ENCODE peak calls at places on chromosomes 2 and 18, in four cellular contexts. One of them, this sample, is unnamed.

GRCh38 chr2:192559541-192560126 is 364.9 kb upstream of the TMEFF2 start:
- DNase-seq in naive thymus-derived CD4-positive, alpha-beta T cell: no peak
- DNase-seq in transverse colon: no peak
- DNase-seq in mesenchymal stem cell: no peak
- DNase-seq in this sample: peak; percentile 7

GRCh38 chr2:233288663-233289062 is 19.0 kb upstream of the SAG start:
- DNase-seq in naive thymus-derived CD4-positive, alpha-beta T cell: no peak
- DNase-seq in transverse colon: no peak
- DNase-seq in mesenchymal stem cell: peak; percentile 24
- DNase-seq in this sample: no peak

GRCh38 chr18:47558110-47558750 is 306.8 kb upstream of the SKOR2 start:
- DNase-seq in naive thymus-derived CD4-positive, alpha-beta T cell: no peak
- DNase-seq in transverse colon: no peak
- DNase-seq in mesenchymal stem cell: no peak
- DNase-seq in this sample: no peak

GRCh38 chr2:174326880-174327558 is 7.7 kb upstream of the SP9 start:
- DNase-seq in naive thymus-derived CD4-positive, alpha-beta T cell: no peak
- DNase-seq in transverse colon: no peak
- DNase-seq in mesenchymal stem cell: peak; percentile 4
- DNase-seq in this sample: no peak

GRCh38 chr18:67417864-67418523 is 98.5 kb downstream of the DSEL start:
- DNase-seq in naive thymus-derived CD4-positive, alpha-beta T cell: peak; percentile 48
- DNase-seq in transverse colon: no peak
- DNase-seq in mesenchymal stem cell: peak; percentile 82
- DNase-seq in this sample: peak; percentile 44

GRCh38 chr2:26559556-26559955 is 81.6 kb downstream of the CIB4 start:
- DNase-seq in naive thymus-derived CD4-positive, alpha-beta T cell: no peak
- DNase-seq in transverse colon: no peak
- DNase-seq in mesenchymal stem cell: no peak
- DNase-seq in this sample: no peak

GRCh38 chr18:54222922-54223567 is 1.4 kb downstream of the MBD2 start:
- DNase-seq in naive thymus-derived CD4-positive, alpha-beta T cell: peak; percentile 67
- DNase-seq in transverse colon: no peak
- DNase-seq in mesenchymal stem cell: no peak
- DNase-seq in this sample: no peak

GRCh38 chr2:120869659-120870466 is 134.2 kb downstream of the GLI2 start:
- DNase-seq in naive thymus-derived CD4-positive, alpha-beta T cell: no peak
- DNase-seq in transverse colon: no peak
- DNase-seq in mesenchymal stem cell: no peak
- DNase-seq in this sample: no peak

GRCh38 chr2:169512525-169512924 is 3.0 kb downstream of the KLHL41 start:
- DNase-seq in naive thymus-derived CD4-positive, alpha-beta T cell: no peak
- DNase-seq in transverse colon: no peak
- DNase-seq in mesenchymal stem cell: peak; percentile 16
- DNase-seq in this sample: no peak
- H3K4me3 ChIP-seq in naive thymus-derived CD4-positive, alpha-beta T cell: no peak overlapping the region
- H3K4me3 ChIP-seq in transverse colon: no peak overlapping the region
- H3K4me3 ChIP-seq in mesenchymal stem cell: no peak overlapping the region
- H3K4me3 ChIP-seq in this sample: no peak overlapping the region

DNA sequence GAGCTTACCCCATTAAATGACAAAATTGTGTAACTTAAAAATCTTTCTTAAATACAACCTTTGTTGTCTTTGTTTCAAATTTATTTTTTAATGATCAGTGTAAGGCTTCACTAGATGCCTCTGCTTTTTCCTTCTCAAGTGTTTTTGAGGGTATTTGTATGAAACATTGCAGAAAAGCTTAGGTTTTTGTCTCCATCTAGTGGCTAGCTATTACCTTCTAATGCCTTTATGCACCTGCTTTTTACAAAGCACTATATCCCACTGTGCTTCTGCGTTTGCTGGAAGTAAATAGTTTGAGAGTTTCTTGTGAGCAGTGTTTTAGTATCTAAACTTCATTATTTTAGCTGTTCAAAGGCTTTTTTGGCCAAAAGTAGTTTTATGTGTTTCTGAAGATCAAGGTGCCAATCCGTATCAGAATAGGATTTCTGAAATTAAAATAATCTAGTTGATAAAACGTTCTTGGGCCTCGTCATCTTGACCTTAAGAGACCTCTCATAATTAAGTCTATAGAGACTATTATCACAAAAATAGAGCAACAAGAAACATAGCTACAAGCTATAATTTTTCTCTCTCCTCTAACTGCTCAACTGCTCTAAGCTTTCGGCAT is 47.0 kb downstream of the IWS1 start:
- DNase-seq in naive thymus-derived CD4-positive, alpha-beta T cell: peak; percentile 43
- DNase-seq in transverse colon: no peak
- DNase-seq in mesenchymal stem cell: peak; percentile 71
- DNase-seq in this sample: no peak
- H3K36me3 ChIP-seq in naive thymus-derived CD4-positive, alpha-beta T cell: peaks cover 7% of the 10 kb centered on the region
- H3K36me3 ChIP-seq in transverse colon: peaks cover 17% of the 10 kb centered on the region
- H3K36me3 ChIP-seq in mesenchymal stem cell: peaks cover 15% of the 10 kb centered on the region
- H3K36me3 ChIP-seq in this sample: peaks cover 42% of the 10 kb centered on the region

DNA sequence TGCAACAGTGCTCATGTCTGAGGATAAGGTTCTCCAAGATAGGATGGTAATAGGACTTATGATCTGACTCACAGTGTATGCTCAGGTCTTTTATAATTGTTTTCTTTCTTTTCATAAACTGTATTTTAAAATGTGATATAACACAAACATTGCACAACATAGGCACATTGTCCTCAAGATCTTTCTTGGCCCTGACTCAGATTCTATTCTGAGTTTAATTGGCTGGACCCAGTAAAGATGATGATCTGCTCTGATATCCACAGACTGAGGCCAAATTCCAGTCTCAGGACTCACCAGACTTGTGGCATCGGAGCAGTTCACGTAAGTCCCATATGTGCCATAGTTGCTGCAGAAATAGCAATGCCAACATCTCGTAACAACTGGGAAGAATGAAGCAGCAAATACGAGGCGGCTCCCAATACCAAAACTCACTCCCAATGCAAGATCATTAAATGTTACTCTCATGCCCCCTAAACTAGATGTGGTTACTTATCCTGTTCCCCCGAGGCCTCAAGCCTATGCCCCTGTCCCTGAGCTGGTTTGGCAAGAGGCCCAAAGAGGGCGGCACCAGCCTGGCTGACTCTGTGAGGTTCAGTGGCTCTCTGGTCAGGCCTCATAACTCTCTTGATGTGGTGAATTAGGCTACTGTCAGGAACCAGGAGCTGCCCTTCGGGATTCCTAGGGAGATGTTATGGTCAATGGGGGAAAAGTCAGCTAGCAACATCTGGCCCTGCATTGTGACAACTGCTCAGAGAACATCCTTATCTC is 448.8 kb upstream of the SLC14A2 start:
- DNase-seq in naive thymus-derived CD4-positive, alpha-beta T cell: no peak
- DNase-seq in transverse colon: peak; percentile 46
- DNase-seq in mesenchymal stem cell: peak; percentile 76
- DNase-seq in this sample: peak; percentile 77
- H3K4me3 ChIP-seq in naive thymus-derived CD4-positive, alpha-beta T cell: no peak overlapping the region
- H3K4me3 ChIP-seq in transverse colon: no peak overlapping the region
- H3K4me3 ChIP-seq in mesenchymal stem cell: no peak overlapping the region
- H3K4me3 ChIP-seq in this sample: no peak overlapping the region

GRCh38 chr2:128017561-128017960 is 10.3 kb downstream of the SAP130 start:
- DNase-seq in naive thymus-derived CD4-positive, alpha-beta T cell: no peak
- DNase-seq in transverse colon: no peak
- DNase-seq in mesenchymal stem cell: no peak
- DNase-seq in this sample: no peak
- H3K36me3 ChIP-seq in naive thymus-derived CD4-positive, alpha-beta T cell: peaks cover 26% of the 10 kb centered on the region
- H3K36me3 ChIP-seq in transverse colon: peaks cover 60% of the 10 kb centered on the region
- H3K36me3 ChIP-seq in mesenchymal stem cell: peaks cover 41% of the 10 kb centered on the region
- H3K36me3 ChIP-seq in this sample: peaks cover 50% of the 10 kb centered on the region

This sample was measured in MG63.